ENCODE peak calls at places on chromosome 22, in nine cellular contexts. One of them, this sample, is unnamed.

GRCh38 chr22:43407591-43407990 is 4.2 kb upstream of the MPPED1 start:
- DNase-seq in colonic mucosa: no peak
- DNase-seq in fibroblast of lung: no peak
- DNase-seq in HCT116: no peak
- DNase-seq in Peyer's patch: no peak
- DNase-seq in tibial artery: no peak
- DNase-seq in AG04450: no peak
- DNase-seq in transverse colon: no peak
- DNase-seq in GM23338: no peak
- DNase-seq in this sample: no peak

GRCh38 chr22:18031670-18032454 is 7.5 kb upstream of the MICAL3 start:
- DNase-seq in colonic mucosa: no peak
- DNase-seq in fibroblast of lung: peak
- DNase-seq in HCT116: peak
- DNase-seq in Peyer's patch: no peak
- DNase-seq in tibial artery: no peak
- DNase-seq in AG04450: peak
- DNase-seq in transverse colon: no peak
- DNase-seq in GM23338: no peak
- DNase-seq in this sample: peak

GRCh38 chr22:27581688-27582087 is 219.9 kb downstream of the MN1 start:
- DNase-seq in colonic mucosa: peak
- DNase-seq in fibroblast of lung: no peak
- DNase-seq in HCT116: no peak
- DNase-seq in Peyer's patch: peak
- DNase-seq in tibial artery: peak
- DNase-seq in AG04450: peak
- DNase-seq in transverse colon: peak
- DNase-seq in GM23338: no peak
- DNase-seq in this sample: peak

GRCh38 chr22:17258015-17258827 is 39.0 kb upstream of the ADA2 start:
- DNase-seq in colonic mucosa: peak
- DNase-seq in fibroblast of lung: peak
- DNase-seq in HCT116: no peak
- DNase-seq in Peyer's patch: peak
- DNase-seq in tibial artery: no peak
- DNase-seq in AG04450: no peak
- DNase-seq in transverse colon: peak
- DNase-seq in GM23338: peak
- DNase-seq in this sample: no peak

GRCh38 chr22:40491990-40492631 is 121.7 kb downstream of the SGSM3 start:
- DNase-seq in colonic mucosa: no peak
- DNase-seq in fibroblast of lung: peak
- DNase-seq in HCT116: no peak
- DNase-seq in Peyer's patch: no peak
- DNase-seq in tibial artery: no peak
- DNase-seq in AG04450: no peak
- DNase-seq in transverse colon: no peak
- DNase-seq in GM23338: peak
- DNase-seq in this sample: peak

GRCh38 chr22:49214976-49215375 is 612.7 kb downstream of the BRD1 start:
- DNase-seq in colonic mucosa: peak
- DNase-seq in fibroblast of lung: no peak
- DNase-seq in HCT116: no peak
- DNase-seq in Peyer's patch: peak
- DNase-seq in tibial artery: peak
- DNase-seq in AG04450: no peak
- DNase-seq in transverse colon: peak
- DNase-seq in GM23338: no peak
- DNase-seq in this sample: no peak

GRCh38 chr22:47423861-47424820 is 661.7 kb downstream of the TBC1D22A start:
- DNase-seq in colonic mucosa: no peak
- DNase-seq in fibroblast of lung: no peak
- DNase-seq in HCT116: no peak
- DNase-seq in Peyer's patch: no peak
- DNase-seq in tibial artery: no peak
- DNase-seq in AG04450: no peak
- DNase-seq in transverse colon: no peak
- DNase-seq in GM23338: no peak
- DNase-seq in this sample: no peak

GRCh38 chr22:42473484-42474193 is 41.4 kb upstream of the NFAM1 start:
- DNase-seq in colonic mucosa: peak
- DNase-seq in fibroblast of lung: peak
- DNase-seq in HCT116: peak
- DNase-seq in Peyer's patch: no peak
- DNase-seq in tibial artery: no peak
- DNase-seq in AG04450: peak
- DNase-seq in transverse colon: no peak
- DNase-seq in GM23338: peak
- DNase-seq in this sample: peak

GRCh38 chr22:38753894-38754246 is 1.9 kb downstream of the SUN2 start:
- DNase-seq in colonic mucosa: peak
- DNase-seq in fibroblast of lung: no peak
- DNase-seq in HCT116: no peak
- DNase-seq in Peyer's patch: no peak
- DNase-seq in tibial artery: no peak
- DNase-seq in AG04450: no peak
- DNase-seq in transverse colon: no peak
- DNase-seq in GM23338: no peak
- DNase-seq in this sample: no peak

GRCh38 chr22:39253427-39254070 is 8.8 kb upstream of the PDGFB start:
- DNase-seq in colonic mucosa: peak
- DNase-seq in fibroblast of lung: peak
- DNase-seq in HCT116: peak
- DNase-seq in Peyer's patch: no peak
- DNase-seq in tibial artery: peak
- DNase-seq in AG04450: peak
- DNase-seq in transverse colon: peak
- DNase-seq in GM23338: peak
- DNase-seq in this sample: peak

GRCh38 chr22:29112102-29112501 is 39.3 kb downstream of the KREMEN1 start:
- DNase-seq in colonic mucosa: no peak
- DNase-seq in fibroblast of lung: no peak
- DNase-seq in HCT116: no peak
- DNase-seq in Peyer's patch: no peak
- DNase-seq in tibial artery: no peak
- DNase-seq in AG04450: no peak
- DNase-seq in transverse colon: no peak
- DNase-seq in GM23338: no peak
- DNase-seq in this sample: no peak

DNA sequence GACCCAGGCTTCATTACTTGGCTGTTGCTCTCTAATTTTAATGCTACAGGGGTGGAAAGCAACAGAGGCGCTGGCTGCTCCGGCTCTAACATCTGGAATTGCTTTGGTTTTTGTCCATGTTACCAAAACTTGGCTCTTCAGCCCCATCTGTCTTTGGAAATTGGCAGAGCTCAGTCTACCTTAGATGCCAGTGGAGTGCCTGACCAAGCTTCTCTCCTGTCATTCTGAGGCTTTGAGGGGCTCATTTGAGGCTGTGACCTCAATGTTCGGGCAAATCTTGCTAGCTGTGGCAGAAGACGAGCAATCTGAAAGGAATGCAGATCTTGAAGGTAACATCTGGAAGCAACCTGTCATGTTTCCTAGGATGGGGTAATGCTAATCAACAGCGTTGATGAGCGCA is 409.5 kb upstream of the SYN3 start:
- DNase-seq in colonic mucosa: no peak
- DNase-seq in fibroblast of lung: no peak
- DNase-seq in HCT116: no peak
- DNase-seq in Peyer's patch: no peak
- DNase-seq in tibial artery: no peak
- DNase-seq in AG04450: no peak
- DNase-seq in transverse colon: no peak
- DNase-seq in GM23338: no peak
- DNase-seq in this sample: peak
- TF ChIP-seq CTCF in colonic mucosa: no peak
- TF ChIP-seq CTCF in fibroblast of lung: no peak
- TF ChIP-seq CTCF in HCT116: no peak
- TF ChIP-seq CTCF in Peyer's patch: no peak
- TF ChIP-seq CTCF in tibial artery: no peak
- TF ChIP-seq CTCF in AG04450: peak
- TF ChIP-seq CTCF in transverse colon: no peak
- TF ChIP-seq CTCF in GM23338: peak
- TF ChIP-seq CTCF in this sample: peak

GRCh38 chr22:36236338-36237319 is 2.7 kb downstream of the APOL2 start:
- DNase-seq in colonic mucosa: no peak
- DNase-seq in fibroblast of lung: no peak
- DNase-seq in HCT116: no peak
- DNase-seq in Peyer's patch: no peak
- DNase-seq in tibial artery: no peak
- DNase-seq in AG04450: no peak
- DNase-seq in transverse colon: no peak
- DNase-seq in GM23338: no peak
- DNase-seq in this sample: no peak
- H3K4me3 ChIP-seq in colonic mucosa: peak
- H3K4me3 ChIP-seq in fibroblast of lung: no peak
- H3K4me3 ChIP-seq in HCT116: no peak
- H3K4me3 ChIP-seq in Peyer's patch: peak
- H3K4me3 ChIP-seq in tibial artery: peak
- H3K4me3 ChIP-seq in AG04450: no peak
- H3K4me3 ChIP-seq in transverse colon: no peak
- H3K4me3 ChIP-seq in GM23338: no peak
- H3K4me3 ChIP-seq in this sample: peak

GRCh38 chr22:30325724-30326703 is 727 bp downstream of the TBC1D10A start:
- DNase-seq in colonic mucosa: peak
- DNase-seq in fibroblast of lung: no peak
- DNase-seq in HCT116: no peak
- DNase-seq in Peyer's patch: peak
- DNase-seq in tibial artery: peak
- DNase-seq in AG04450: no peak
- DNase-seq in transverse colon: peak
- DNase-seq in GM23338: peak
- DNase-seq in this sample: no peak

GRCh38 chr22:30328466-30329049 is 1.8 kb upstream of the TBC1D10A start:
- DNase-seq in colonic mucosa: no peak
- DNase-seq in fibroblast of lung: peak
- DNase-seq in HCT116: no peak
- DNase-seq in Peyer's patch: no peak
- DNase-seq in tibial artery: no peak
- DNase-seq in AG04450: no peak
- DNase-seq in transverse colon: no peak
- DNase-seq in GM23338: peak
- DNase-seq in this sample: no peak

GRCh38 chr22:30326704-30327362 is at the start of gene TBC1D10A:
- DNase-seq in colonic mucosa: peak
- DNase-seq in fibroblast of lung: peak
- DNase-seq in HCT116: peak
- DNase-seq in Peyer's patch: peak
- DNase-seq in tibial artery: peak
- DNase-seq in AG04450: peak
- DNase-seq in transverse colon: peak
- DNase-seq in GM23338: peak
- DNase-seq in this sample: peak

GRCh38 chr22:30325065-30325720 is 1.5 kb downstream of the TBC1D10A start:
- DNase-seq in colonic mucosa: peak
- DNase-seq in fibroblast of lung: peak
- DNase-seq in HCT116: no peak
- DNase-seq in Peyer's patch: peak
- DNase-seq in tibial artery: peak
- DNase-seq in AG04450: no peak
- DNase-seq in transverse colon: peak
- DNase-seq in GM23338: peak
- DNase-seq in this sample: peak

DNA sequence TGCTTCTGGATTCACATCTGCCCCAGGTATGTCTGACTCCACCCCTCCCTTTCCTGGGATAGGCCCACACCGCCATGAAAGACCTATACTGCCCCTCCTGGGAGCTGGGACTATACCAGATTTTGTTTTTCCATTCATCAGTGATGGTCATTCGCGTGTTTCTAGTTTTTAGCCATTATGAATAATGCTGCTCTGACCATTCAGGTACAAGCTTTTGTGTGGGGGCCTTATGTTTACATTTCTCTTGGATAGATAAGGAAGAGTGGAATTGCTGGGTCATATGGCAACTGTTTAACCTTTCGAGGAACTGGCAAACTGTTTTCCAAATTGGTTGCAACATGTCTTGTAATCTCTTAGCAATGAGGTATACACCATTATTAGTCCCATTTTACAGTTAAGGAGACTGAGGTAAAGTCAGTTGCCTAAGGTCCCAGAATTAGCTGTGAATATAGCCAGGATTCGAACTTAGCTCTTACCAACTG is 1.2 kb upstream of the TBC1D10A start:
- DNase-seq in colonic mucosa: peak
- DNase-seq in fibroblast of lung: no peak
- DNase-seq in HCT116: peak
- DNase-seq in Peyer's patch: no peak
- DNase-seq in tibial artery: no peak
- DNase-seq in AG04450: no peak
- DNase-seq in transverse colon: no peak
- DNase-seq in GM23338: peak
- DNase-seq in this sample: no peak
- TF ChIP-seq CTCF in colonic mucosa: peak
- TF ChIP-seq CTCF in fibroblast of lung: no peak
- TF ChIP-seq CTCF in HCT116: peak
- TF ChIP-seq CTCF in Peyer's patch: no peak
- TF ChIP-seq CTCF in tibial artery: no peak
- TF ChIP-seq CTCF in AG04450: no peak
- TF ChIP-seq CTCF in transverse colon: no peak
- TF ChIP-seq CTCF in GM23338: peak
- TF ChIP-seq CTCF in this sample: no peak

GRCh38 chr22:50299724-50300619 is 7.5 kb downstream of the PLXNB2 start:
- DNase-seq in colonic mucosa: peak
- DNase-seq in fibroblast of lung: no peak
- DNase-seq in HCT116: no peak
- DNase-seq in Peyer's patch: peak
- DNase-seq in tibial artery: no peak
- DNase-seq in AG04450: no peak
- DNase-seq in transverse colon: peak
- DNase-seq in GM23338: peak
- DNase-seq in this sample: no peak
- H3K4me3 ChIP-seq in colonic mucosa: peak
- H3K4me3 ChIP-seq in fibroblast of lung: no peak
- H3K4me3 ChIP-seq in HCT116: peak
- H3K4me3 ChIP-seq in Peyer's patch: peak
- H3K4me3 ChIP-seq in tibial artery: peak
- H3K4me3 ChIP-seq in AG04450: no peak
- H3K4me3 ChIP-seq in transverse colon: peak
- H3K4me3 ChIP-seq in GM23338: peak
- H3K4me3 ChIP-seq in this sample: peak

This sample was measured in fibroblast of the aortic adventitia.